ENCODE peak calls at places on chromosomes 12 and 14, in five cellular contexts. One of them, this sample, is unnamed.

GRCh38 chr12:80195143-80195726 is 95.9 kb downstream of the OTOGL start:
- DNase-seq in stimulated activated CD4-positive, alpha-beta T cell treated with anti-CD3 and anti-CD28 coated beads, Interleukin-1b, Interleukin-23, amount 100 ng/mL, for 1 hour: no peak
- DNase-seq in T-helper 1 cell: no peak
- DNase-seq in LoVo: peak; percentile 26
- DNase-seq in Daoy: peak; percentile 47
- DNase-seq in this sample: peak; percentile 17

GRCh38 chr14:99420711-99421110 is 59.9 kb downstream of the SETD3 start:
- DNase-seq in stimulated activated CD4-positive, alpha-beta T cell treated with anti-CD3 and anti-CD28 coated beads, Interleukin-1b, Interleukin-23, amount 100 ng/mL, for 1 hour: no peak
- DNase-seq in LoVo: no peak
- DNase-seq in Daoy: no peak
- DNase-seq in T-helper 1 cell: no peak
- DNase-seq in this sample: no peak

GRCh38 chr12:40171501-40171900 is 53.3 kb upstream of the LRRK2 start:
- DNase-seq in stimulated activated CD4-positive, alpha-beta T cell treated with anti-CD3 and anti-CD28 coated beads, Interleukin-1b, Interleukin-23, amount 100 ng/mL, for 1 hour: no peak
- DNase-seq in Daoy: peak; percentile 7
- DNase-seq in T-helper 1 cell: no peak
- DNase-seq in LoVo: no peak
- DNase-seq in this sample: no peak

GRCh38 chr12:80754259-80754658 is 37.5 kb downstream of the MYF5 start:
- DNase-seq in LoVo: no peak
- DNase-seq in T-helper 1 cell: no peak
- DNase-seq in stimulated activated CD4-positive, alpha-beta T cell treated with anti-CD3 and anti-CD28 coated beads, Interleukin-1b, Interleukin-23, amount 100 ng/mL, for 1 hour: no peak
- DNase-seq in Daoy: no peak
- DNase-seq in this sample: no peak

GRCh38 chr12:108638141-108638823 is 4.6 kb upstream of the SELPLG start:
- DNase-seq in T-helper 1 cell: no peak
- DNase-seq in stimulated activated CD4-positive, alpha-beta T cell treated with anti-CD3 and anti-CD28 coated beads, Interleukin-1b, Interleukin-23, amount 100 ng/mL, for 1 hour: no peak
- DNase-seq in LoVo: no peak
- DNase-seq in Daoy: no peak
- DNase-seq in this sample: no peak

GRCh38 chr12:67645571-67645970 is 3.0 kb upstream of the DYRK2 start:
- DNase-seq in T-helper 1 cell: no peak
- DNase-seq in Daoy: no peak
- DNase-seq in stimulated activated CD4-positive, alpha-beta T cell treated with anti-CD3 and anti-CD28 coated beads, Interleukin-1b, Interleukin-23, amount 100 ng/mL, for 1 hour: no peak
- DNase-seq in LoVo: no peak
- DNase-seq in this sample: no peak

GRCh38 chr12:129911437-129912049 is 7.7 kb upstream of the TMEM132D start:
- DNase-seq in LoVo: peak; percentile 58
- DNase-seq in T-helper 1 cell: no peak
- DNase-seq in stimulated activated CD4-positive, alpha-beta T cell treated with anti-CD3 and anti-CD28 coated beads, Interleukin-1b, Interleukin-23, amount 100 ng/mL, for 1 hour: no peak
- DNase-seq in Daoy: peak; percentile 90
- DNase-seq in this sample: no peak

GRCh38 chr12:46473634-46474201 is 101.1 kb upstream of the SLC38A2 start:
- DNase-seq in LoVo: peak; percentile 96
- DNase-seq in T-helper 1 cell: no peak
- DNase-seq in Daoy: peak; percentile 91
- DNase-seq in stimulated activated CD4-positive, alpha-beta T cell treated with anti-CD3 and anti-CD28 coated beads, Interleukin-1b, Interleukin-23, amount 100 ng/mL, for 1 hour: no peak
- DNase-seq in this sample: peak; percentile 68

GRCh38 chr14:35695647-35696046 is 113.4 kb downstream of the RALGAPA1 start:
- DNase-seq in Daoy: no peak
- DNase-seq in LoVo: no peak
- DNase-seq in T-helper 1 cell: no peak
- DNase-seq in stimulated activated CD4-positive, alpha-beta T cell treated with anti-CD3 and anti-CD28 coated beads, Interleukin-1b, Interleukin-23, amount 100 ng/mL, for 1 hour: no peak
- DNase-seq in this sample: no peak

GRCh38 chr12:51626115-51626514 is 35.1 kb downstream of the SCN8A start:
- DNase-seq in Daoy: no peak
- DNase-seq in stimulated activated CD4-positive, alpha-beta T cell treated with anti-CD3 and anti-CD28 coated beads, Interleukin-1b, Interleukin-23, amount 100 ng/mL, for 1 hour: no peak
- DNase-seq in T-helper 1 cell: no peak
- DNase-seq in LoVo: no peak
- DNase-seq in this sample: no peak

GRCh38 chr12:5078423-5078822 is 34.7 kb downstream of the KCNA5 start:
- DNase-seq in T-helper 1 cell: no peak
- DNase-seq in stimulated activated CD4-positive, alpha-beta T cell treated with anti-CD3 and anti-CD28 coated beads, Interleukin-1b, Interleukin-23, amount 100 ng/mL, for 1 hour: no peak
- DNase-seq in Daoy: peak; percentile 68
- DNase-seq in LoVo: no peak
- DNase-seq in this sample: no peak

GRCh38 chr14:45787167-45787566 is 534.2 kb upstream of the MIS18BP1 start:
- DNase-seq in T-helper 1 cell: no peak
- DNase-seq in Daoy: no peak
- DNase-seq in stimulated activated CD4-positive, alpha-beta T cell treated with anti-CD3 and anti-CD28 coated beads, Interleukin-1b, Interleukin-23, amount 100 ng/mL, for 1 hour: no peak
- DNase-seq in LoVo: no peak
- DNase-seq in this sample: no peak

GRCh38 chr12:7162691-7163114 is 26.8 kb upstream of the PEX5 start:
- DNase-seq in T-helper 1 cell: no peak
- DNase-seq in Daoy: no peak
- DNase-seq in LoVo: peak; percentile 82
- DNase-seq in stimulated activated CD4-positive, alpha-beta T cell treated with anti-CD3 and anti-CD28 coated beads, Interleukin-1b, Interleukin-23, amount 100 ng/mL, for 1 hour: no peak
- DNase-seq in this sample: peak; percentile 55

GRCh38 chr14:24895243-24895583 is 154.7 kb downstream of the STXBP6 start:
- DNase-seq in T-helper 1 cell: no peak
- DNase-seq in Daoy: no peak
- DNase-seq in stimulated activated CD4-positive, alpha-beta T cell treated with anti-CD3 and anti-CD28 coated beads, Interleukin-1b, Interleukin-23, amount 100 ng/mL, for 1 hour: no peak
- DNase-seq in LoVo: no peak
- DNase-seq in this sample: no peak

GRCh38 chr14:69877492-69877891 is 1.7 kb upstream of the SMOC1 start:
- DNase-seq in LoVo: no peak
- DNase-seq in T-helper 1 cell: no peak
- DNase-seq in Daoy: peak; percentile 51
- DNase-seq in stimulated activated CD4-positive, alpha-beta T cell treated with anti-CD3 and anti-CD28 coated beads, Interleukin-1b, Interleukin-23, amount 100 ng/mL, for 1 hour: no peak
- DNase-seq in this sample: no peak

GRCh38 chr14:64795211-64795610 is 84.5 kb downstream of the SPTB start:
- DNase-seq in T-helper 1 cell: no peak
- DNase-seq in Daoy: no peak
- DNase-seq in stimulated activated CD4-positive, alpha-beta T cell treated with anti-CD3 and anti-CD28 coated beads, Interleukin-1b, Interleukin-23, amount 100 ng/mL, for 1 hour: no peak
- DNase-seq in LoVo: no peak
- DNase-seq in this sample: no peak

GRCh38 chr12:50110762-50111416 is 1.1 kb upstream of the COX14 start:
- DNase-seq in stimulated activated CD4-positive, alpha-beta T cell treated with anti-CD3 and anti-CD28 coated beads, Interleukin-1b, Interleukin-23, amount 100 ng/mL, for 1 hour: no peak
- DNase-seq in Daoy: peak; percentile 31
- DNase-seq in LoVo: peak; percentile 45
- DNase-seq in T-helper 1 cell: no peak
- DNase-seq in this sample: peak; percentile 84

GRCh38 chr14:20790439-20791116 is 9.5 kb downstream of the RNASE6 start:
- DNase-seq in stimulated activated CD4-positive, alpha-beta T cell treated with anti-CD3 and anti-CD28 coated beads, Interleukin-1b, Interleukin-23, amount 100 ng/mL, for 1 hour: no peak
- DNase-seq in Daoy: no peak
- DNase-seq in T-helper 1 cell: no peak
- DNase-seq in LoVo: no peak
- DNase-seq in this sample: no peak

GRCh38 chr12:69119770-69120169 is 119.6 kb upstream of the CPSF6 start:
- DNase-seq in LoVo: no peak
- DNase-seq in stimulated activated CD4-positive, alpha-beta T cell treated with anti-CD3 and anti-CD28 coated beads, Interleukin-1b, Interleukin-23, amount 100 ng/mL, for 1 hour: no peak
- DNase-seq in T-helper 1 cell: no peak
- DNase-seq in Daoy: no peak
- DNase-seq in this sample: no peak

GRCh38 chr14:70955543-70956480 is 48.6 kb downstream of the PCNX1 start:
- DNase-seq in stimulated activated CD4-positive, alpha-beta T cell treated with anti-CD3 and anti-CD28 coated beads, Interleukin-1b, Interleukin-23, amount 100 ng/mL, for 1 hour: no peak
- DNase-seq in T-helper 1 cell: peak; percentile 25
- DNase-seq in LoVo: no peak
- DNase-seq in Daoy: peak; percentile 33
- DNase-seq in this sample: no peak

GRCh38 chr14:105275267-105275946 is 25.4 kb downstream of the BRF1 start:
- DNase-seq in Daoy: peak; percentile 46
- DNase-seq in LoVo: no peak
- DNase-seq in T-helper 1 cell: no peak
- DNase-seq in stimulated activated CD4-positive, alpha-beta T cell treated with anti-CD3 and anti-CD28 coated beads, Interleukin-1b, Interleukin-23, amount 100 ng/mL, for 1 hour: no peak
- DNase-seq in this sample: no peak

GRCh38 chr12:103852498-103852992 is 11.5 kb upstream of the NT5DC3 start:
- DNase-seq in stimulated activated CD4-positive, alpha-beta T cell treated with anti-CD3 and anti-CD28 coated beads, Interleukin-1b, Interleukin-23, amount 100 ng/mL, for 1 hour: no peak
- DNase-seq in T-helper 1 cell: no peak
- DNase-seq in LoVo: no peak
- DNase-seq in Daoy: peak; percentile 43
- DNase-seq in this sample: no peak

GRCh38 chr12:8018666-8019581 is 13.6 kb upstream of the FOXJ2 start:
- DNase-seq in LoVo: no peak
- DNase-seq in T-helper 1 cell: no peak
- DNase-seq in Daoy: peak; percentile 17
- DNase-seq in stimulated activated CD4-positive, alpha-beta T cell treated with anti-CD3 and anti-CD28 coated beads, Interleukin-1b, Interleukin-23, amount 100 ng/mL, for 1 hour: no peak
- DNase-seq in this sample: no peak

GRCh38 chr12:55681142-55682077 is 26.3 kb downstream of the ITGA7 start:
- DNase-seq in Daoy: peak; percentile 84
- DNase-seq in stimulated activated CD4-positive, alpha-beta T cell treated with anti-CD3 and anti-CD28 coated beads, Interleukin-1b, Interleukin-23, amount 100 ng/mL, for 1 hour: no peak
- DNase-seq in LoVo: peak; percentile 95
- DNase-seq in T-helper 1 cell: no peak
- DNase-seq in this sample: peak; percentile 37

GRCh38 chr12:112161711-112162110 is 36.4 kb downstream of the TRAFD1 start:
- DNase-seq in stimulated activated CD4-positive, alpha-beta T cell treated with anti-CD3 and anti-CD28 coated beads, Interleukin-1b, Interleukin-23, amount 100 ng/mL, for 1 hour: no peak
- DNase-seq in Daoy: no peak
- DNase-seq in LoVo: no peak
- DNase-seq in T-helper 1 cell: no peak
- DNase-seq in this sample: no peak

GRCh38 chr12:114762490-114763110 is 78.6 kb upstream of the TBX3 start:
- DNase-seq in T-helper 1 cell: no peak
- DNase-seq in Daoy: no peak
- DNase-seq in LoVo: no peak
- DNase-seq in stimulated activated CD4-positive, alpha-beta T cell treated with anti-CD3 and anti-CD28 coated beads, Interleukin-1b, Interleukin-23, amount 100 ng/mL, for 1 hour: no peak
- DNase-seq in this sample: no peak

GRCh38 chr12:111606651-111607232 is 7.6 kb upstream of the ATXN2 start:
- DNase-seq in T-helper 1 cell: no peak
- DNase-seq in LoVo: no peak
- DNase-seq in stimulated activated CD4-positive, alpha-beta T cell treated with anti-CD3 and anti-CD28 coated beads, Interleukin-1b, Interleukin-23, amount 100 ng/mL, for 1 hour: no peak
- DNase-seq in Daoy: no peak
- DNase-seq in this sample: no peak

GRCh38 chr14:68047910-68048309 is 228.3 kb downstream of the RAD51B start:
- DNase-seq in T-helper 1 cell: no peak
- DNase-seq in stimulated activated CD4-positive, alpha-beta T cell treated with anti-CD3 and anti-CD28 coated beads, Interleukin-1b, Interleukin-23, amount 100 ng/mL, for 1 hour: no peak
- DNase-seq in LoVo: no peak
- DNase-seq in Daoy: no peak
- DNase-seq in this sample: no peak

GRCh38 chr12:24373004-24373403 is 423.5 kb upstream of the SOX5 start:
- DNase-seq in LoVo: no peak
- DNase-seq in Daoy: no peak
- DNase-seq in stimulated activated CD4-positive, alpha-beta T cell treated with anti-CD3 and anti-CD28 coated beads, Interleukin-1b, Interleukin-23, amount 100 ng/mL, for 1 hour: no peak
- DNase-seq in T-helper 1 cell: no peak
- DNase-seq in this sample: no peak

GRCh38 chr14:20657216-20658211 is 16.0 kb upstream of the OR6S1 start:
- DNase-seq in LoVo: peak; percentile 59
- DNase-seq in T-helper 1 cell: no peak
- DNase-seq in stimulated activated CD4-positive, alpha-beta T cell treated with anti-CD3 and anti-CD28 coated beads, Interleukin-1b, Interleukin-23, amount 100 ng/mL, for 1 hour: no peak
- DNase-seq in Daoy: peak; percentile 83
- DNase-seq in this sample: peak; percentile 21

GRCh38 chr14:86999076-86999475 is 993.9 kb downstream of the GALC start:
- DNase-seq in LoVo: no peak
- DNase-seq in stimulated activated CD4-positive, alpha-beta T cell treated with anti-CD3 and anti-CD28 coated beads, Interleukin-1b, Interleukin-23, amount 100 ng/mL, for 1 hour: no peak
- DNase-seq in Daoy: no peak
- DNase-seq in T-helper 1 cell: no peak
- DNase-seq in this sample: no peak

GRCh38 chr12:110694330-110694891 is 5.5 kb upstream of the HVCN1 start:
- DNase-seq in stimulated activated CD4-positive, alpha-beta T cell treated with anti-CD3 and anti-CD28 coated beads, Interleukin-1b, Interleukin-23, amount 100 ng/mL, for 1 hour: no peak
- DNase-seq in LoVo: no peak
- DNase-seq in T-helper 1 cell: no peak
- DNase-seq in Daoy: no peak
- DNase-seq in this sample: no peak

This sample was measured in PC-9.